ENCODE peak calls at places on chromosomes 11 and 22, in eight cellular contexts. D is left ventricle myocardium inferior; T is naive thymus-derived CD4-positive, alpha-beta T cell; E is lower lobe of right lung; O is endothelial cell of umbilical vein; Y is aorta; A is HL-60; B is body of pancreas. S is an unnamed sample. For H3K27me3, the result is how much of the 10 kb centered on the place peaks cover.

GRCh38 chr11:12126352-12127019 is 16.1 kb downstream of the MICAL2 start:
- DNase-seq in B (no peak), E (peak), T (no peak), Y (no peak), O (no peak), A (peak), D (no peak), S (no peak)

GRCh38 chr22:26182723-26183122 is 13.5 kb downstream of the SEZ6L start:
- DNase-seq in B (no peak), A (no peak), E (no peak), O (no peak), T (no peak), Y (no peak), D (no peak), S (no peak)

GRCh38 chr22:48658871-48659270 is 1168.8 kb downstream of the BRD1 start:
- DNase-seq in B (no peak), A (no peak), Y (no peak), E (no peak), D (no peak), O (no peak), T (no peak), S (no peak)

GRCh38 chr11:65972116-65972515 is 10.6 kb downstream of the SART1 start:
- DNase-seq in T (no peak), A (no peak), B (no peak), E (no peak), O (no peak), Y (no peak), D (no peak), S (no peak)

GRCh38 chr11:134622458-134622857 is 210.4 kb upstream of the B3GAT1 start:
- DNase-seq in E (no peak), O (no peak), Y (peak), T (no peak), B (no peak), D (no peak), A (no peak), S (no peak)

GRCh38 chr11:706957-707816 is 1.2 kb downstream of the EPS8L2 start:
- DNase-seq in E (peak), A (no peak), T (no peak), O (no peak), Y (peak), D (no peak), B (peak), S (no peak)

GRCh38 chr11:117713676-117714075 is 83.3 kb downstream of the DSCAML1 start:
- DNase-seq in Y (no peak), D (no peak), O (no peak), T (no peak), B (no peak), A (no peak), E (no peak), S (no peak)

GRCh38 chr11:125674210-125674609 is 6.4 kb downstream of the ACRV1 start:
- DNase-seq in A (no peak), T (no peak), E (no peak), Y (no peak), D (no peak), B (no peak), O (peak), S (no peak)

GRCh38 chr11:84390441-84391078 is 1104.4 kb upstream of the CCDC90B start:
- DNase-seq in A (no peak), O (no peak), B (no peak), Y (no peak), D (no peak), E (no peak), T (no peak), S (no peak)

GRCh38 chr11:95692526-95693270 is 96.9 kb downstream of the FAM76B start:
- DNase-seq in T (no peak), D (no peak), Y (no peak), E (no peak), O (no peak), B (no peak), A (no peak), S (no peak)

GRCh38 chr22:30574095-30574981 is at the start of gene GAL3ST1:
- DNase-seq in E (no peak), O (no peak), B (peak), A (no peak), D (no peak), Y (no peak), T (no peak), S (no peak)
- H3K4me3 ChIP-seq in E (peak), O (no peak), B (peak), A (no peak), D (peak), Y (peak), T (no peak), S (no peak)

GRCh38 chr22:29914991-29915390 is 32.0 kb downstream of the MTMR3 start:
- DNase-seq in O (no peak), E (no peak), B (no peak), D (no peak), Y (no peak), T (no peak), A (no peak), S (no peak)
- H3K27ac ChIP-seq in O (no peak), E (no peak), B (no peak), D (no peak), Y (no peak), T (no peak), A (no peak), S (no peak)

GRCh38 chr11:120181446-120181992 is 29.3 kb upstream of the OAF start:
- DNase-seq in T (no peak), B (no peak), A (no peak), Y (peak), D (no peak), E (no peak), O (no peak), S (no peak)
- H3K27me3 ChIP-seq in T (under half), B (under half), A (under half), Y (under half), D (under half), E (under half), O (under half), S (under half)

DNA sequence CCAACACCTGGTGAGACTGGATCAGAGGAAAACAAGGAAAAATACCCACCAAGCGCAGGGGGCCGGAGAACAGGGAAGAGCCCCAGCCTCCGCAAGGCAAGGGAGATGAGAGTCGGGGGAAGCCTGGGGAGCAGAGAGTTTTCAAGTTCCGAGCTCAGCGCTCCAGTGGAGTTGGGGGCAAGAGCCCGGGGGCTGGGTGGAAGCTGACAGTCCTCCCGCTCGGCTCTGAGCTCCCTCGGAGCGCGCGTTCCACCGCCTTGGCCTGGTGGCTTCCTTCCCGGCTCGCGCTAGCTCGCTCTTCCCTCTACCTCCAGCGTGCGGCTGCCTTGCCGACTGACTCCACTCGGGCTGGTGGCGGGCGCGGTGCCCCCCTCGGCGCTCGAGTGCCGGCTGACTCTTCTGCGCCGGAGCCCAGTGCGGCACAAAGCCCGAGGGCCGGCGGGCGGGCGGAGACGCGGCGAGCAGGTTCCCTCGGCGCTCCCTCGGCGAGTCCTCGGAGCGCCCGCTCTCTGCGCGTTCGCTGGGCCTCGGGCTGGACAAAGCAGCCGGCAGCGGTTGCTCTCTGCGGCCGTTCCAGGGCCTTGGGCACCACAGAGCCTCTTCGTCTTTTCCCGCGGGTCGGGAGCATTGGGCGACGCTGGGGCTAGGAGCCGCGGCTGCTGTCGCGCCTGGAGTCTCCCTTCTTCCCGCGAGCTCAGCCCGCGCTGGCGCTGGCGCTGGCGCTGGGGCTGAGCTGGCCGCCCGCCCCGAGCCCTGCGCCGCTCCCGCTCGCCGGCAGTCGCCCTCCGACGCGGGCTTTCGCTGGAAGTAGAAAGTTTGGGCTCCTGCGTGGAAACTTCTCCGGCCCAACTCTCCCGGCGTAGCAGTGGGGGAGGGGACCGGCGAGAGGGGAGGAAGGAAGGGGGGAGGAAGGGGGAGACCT is 1.0 kb downstream of the PAX6 start:
- DNase-seq in B (no peak), D (no peak), T (no peak), E (peak), O (peak), Y (peak), A (no peak), S (no peak)
- H3K4me3 ChIP-seq in B (peak), D (peak), T (peak), E (peak), O (no peak), Y (peak), A (peak), S (peak)